ENCODE peak calls at places on chromosomes 12 and 14, in five cellular contexts. One of them, this sample, is unnamed.

GRCh38 chr14:102999227-102999895 is 58.0 kb downstream of the CDC42BPB start:
- DNase-seq in transverse colon: no peak
- DNase-seq in tibial artery: no peak
- DNase-seq in AG04450: no peak
- DNase-seq in SK-N-SH: no peak
- DNase-seq in this sample: no peak

GRCh38 chr12:6212086-6212485 is 11.9 kb downstream of the CD9 start:
- DNase-seq in transverse colon: no peak
- DNase-seq in tibial artery: no peak
- DNase-seq in AG04450: no peak
- DNase-seq in SK-N-SH: no peak
- DNase-seq in this sample: no peak

GRCh38 chr12:121490401-121491257 is 90.2 kb downstream of the KDM2B start:
- DNase-seq in transverse colon: no peak
- DNase-seq in tibial artery: no peak
- DNase-seq in AG04450: no peak
- DNase-seq in SK-N-SH: no peak
- DNase-seq in this sample: no peak

GRCh38 chr12:106767954-106768501 is 6.5 kb upstream of the RIC8B start:
- DNase-seq in transverse colon: no peak
- DNase-seq in tibial artery: no peak
- DNase-seq in AG04450: no peak
- DNase-seq in SK-N-SH: no peak
- DNase-seq in this sample: no peak

GRCh38 chr14:30974628-30975027 is 50.8 kb upstream of the AP4S1 start:
- DNase-seq in transverse colon: no peak
- DNase-seq in tibial artery: no peak
- DNase-seq in AG04450: no peak
- DNase-seq in SK-N-SH: no peak
- DNase-seq in this sample: no peak

GRCh38 chr14:104460920-104461651 is 118.5 kb upstream of the C14orf180 start:
- DNase-seq in transverse colon: no peak
- DNase-seq in tibial artery: no peak
- DNase-seq in AG04450: no peak
- DNase-seq in SK-N-SH: peak
- DNase-seq in this sample: no peak

GRCh38 chr14:104292084-104292970 is 153.9 kb downstream of the KIF26A start:
- DNase-seq in transverse colon: peak
- DNase-seq in tibial artery: no peak
- DNase-seq in AG04450: no peak
- DNase-seq in SK-N-SH: no peak
- DNase-seq in this sample: peak

GRCh38 chr14:60656755-60657608 is 7.7 kb upstream of the SIX1 start:
- DNase-seq in transverse colon: peak
- DNase-seq in tibial artery: no peak
- DNase-seq in AG04450: no peak
- DNase-seq in SK-N-SH: peak
- DNase-seq in this sample: no peak

GRCh38 chr12:52307836-52308806 is 13.1 kb downstream of the KRT83 start:
- DNase-seq in transverse colon: peak
- DNase-seq in tibial artery: peak
- DNase-seq in AG04450: no peak
- DNase-seq in SK-N-SH: peak
- DNase-seq in this sample: no peak

GRCh38 chr12:102960766-102961487 is 3.5 kb downstream of the ASCL1 start:
- DNase-seq in transverse colon: no peak
- DNase-seq in tibial artery: no peak
- DNase-seq in AG04450: no peak
- DNase-seq in SK-N-SH: no peak
- DNase-seq in this sample: no peak

GRCh38 chr12:13744566-13744965 is 236.8 kb downstream of the GRIN2B start:
- DNase-seq in transverse colon: no peak
- DNase-seq in tibial artery: no peak
- DNase-seq in AG04450: no peak
- DNase-seq in SK-N-SH: no peak
- DNase-seq in this sample: no peak

GRCh38 chr14:91332448-91333059 is 85.1 kb downstream of the CCDC88C start:
- DNase-seq in transverse colon: peak
- DNase-seq in tibial artery: no peak
- DNase-seq in AG04450: no peak
- DNase-seq in SK-N-SH: no peak
- DNase-seq in this sample: no peak

GRCh38 chr12:69966409-69966808 is 141.4 kb downstream of the MYRFL start:
- DNase-seq in transverse colon: peak
- DNase-seq in tibial artery: peak
- DNase-seq in AG04450: no peak
- DNase-seq in SK-N-SH: no peak
- DNase-seq in this sample: no peak

GRCh38 chr12:102799229-102799628 is 117.8 kb downstream of the PAH start:
- DNase-seq in transverse colon: no peak
- DNase-seq in tibial artery: no peak
- DNase-seq in AG04450: no peak
- DNase-seq in SK-N-SH: no peak
- DNase-seq in this sample: no peak

GRCh38 chr12:4824415-4824814 is 85.3 kb upstream of the KCNA1 start:
- DNase-seq in transverse colon: no peak
- DNase-seq in tibial artery: no peak
- DNase-seq in AG04450: no peak
- DNase-seq in SK-N-SH: no peak
- DNase-seq in this sample: no peak

GRCh38 chr14:98953544-98954346 is 318.3 kb downstream of the BCL11B start:
- DNase-seq in transverse colon: peak
- DNase-seq in tibial artery: peak
- DNase-seq in AG04450: no peak
- DNase-seq in SK-N-SH: no peak
- DNase-seq in this sample: peak

GRCh38 chr12:102300824-102301461 is 103.3 kb upstream of the PMCH start:
- DNase-seq in transverse colon: no peak
- DNase-seq in tibial artery: no peak
- DNase-seq in AG04450: no peak
- DNase-seq in SK-N-SH: peak
- DNase-seq in this sample: no peak

GRCh38 chr12:109777544-109777943 is 55.7 kb downstream of the TRPV4 start:
- DNase-seq in transverse colon: peak
- DNase-seq in tibial artery: no peak
- DNase-seq in AG04450: no peak
- DNase-seq in SK-N-SH: no peak
- DNase-seq in this sample: no peak

GRCh38 chr12:121702944-121703343 is 9.6 kb upstream of the TMEM120B start:
- DNase-seq in transverse colon: no peak
- DNase-seq in tibial artery: no peak
- DNase-seq in AG04450: no peak
- DNase-seq in SK-N-SH: no peak
- DNase-seq in this sample: no peak

GRCh38 chr12:57882575-57882974 is 36.0 kb upstream of the CTDSP2 start:
- DNase-seq in transverse colon: no peak
- DNase-seq in tibial artery: no peak
- DNase-seq in AG04450: no peak
- DNase-seq in SK-N-SH: no peak
- DNase-seq in this sample: no peak

GRCh38 chr14:105475269-105475915 is 771 bp downstream of the CRIP2 start:
- DNase-seq in transverse colon: no peak
- DNase-seq in tibial artery: peak
- DNase-seq in AG04450: no peak
- DNase-seq in SK-N-SH: no peak
- DNase-seq in this sample: no peak

GRCh38 chr12:78120866-78121590 is 290.3 kb downstream of the NAV3 start:
- DNase-seq in transverse colon: no peak
- DNase-seq in tibial artery: no peak
- DNase-seq in AG04450: no peak
- DNase-seq in SK-N-SH: peak
- DNase-seq in this sample: no peak

GRCh38 chr14:102914474-102915291 is 7.8 kb upstream of the AMN start:
- DNase-seq in transverse colon: no peak
- DNase-seq in tibial artery: no peak
- DNase-seq in AG04450: no peak
- DNase-seq in SK-N-SH: no peak
- DNase-seq in this sample: no peak

GRCh38 chr12:10701226-10701681 is 21.9 kb downstream of the YBX3 start:
- DNase-seq in transverse colon: no peak
- DNase-seq in tibial artery: no peak
- DNase-seq in AG04450: no peak
- DNase-seq in SK-N-SH: no peak
- DNase-seq in this sample: no peak

GRCh38 chr14:60349663-60350365 is 100.8 kb downstream of the PPM1A start:
- DNase-seq in transverse colon: peak
- DNase-seq in tibial artery: peak
- DNase-seq in AG04450: peak
- DNase-seq in SK-N-SH: peak
- DNase-seq in this sample: no peak

DNA sequence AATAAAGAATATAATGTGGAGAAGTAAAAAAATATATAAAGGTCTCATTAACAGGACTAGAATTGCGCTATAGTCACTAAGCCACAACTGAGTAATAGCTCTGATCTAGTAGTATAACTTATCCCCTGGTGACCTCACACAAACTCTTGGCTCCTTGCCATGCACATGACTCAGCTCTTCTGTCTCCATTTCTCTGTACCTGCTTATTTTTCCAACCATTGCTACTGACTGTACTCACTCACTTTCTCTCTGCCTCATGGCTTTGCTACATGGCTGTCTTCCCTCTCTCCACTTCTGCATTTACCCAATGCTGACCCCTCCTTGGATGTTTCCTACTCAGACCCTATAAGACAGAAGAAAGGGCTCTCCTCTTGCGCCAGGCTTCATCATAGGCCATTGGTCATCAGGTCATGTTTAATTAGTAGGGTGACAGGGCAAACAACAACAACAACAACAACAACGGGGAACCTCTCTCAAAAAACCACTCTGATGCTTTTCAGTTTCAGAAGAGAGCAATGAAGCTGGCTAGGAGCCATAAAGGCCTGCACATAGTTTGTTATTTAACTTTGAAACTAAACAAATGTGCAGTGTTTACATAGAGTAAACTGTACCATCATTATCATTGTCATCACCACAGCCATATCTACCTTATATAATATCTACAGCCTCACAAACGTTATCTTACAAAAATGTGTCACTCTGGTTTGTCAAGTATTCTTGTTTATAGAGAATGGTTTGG is 25.6 kb upstream of the KRAS start:
- DNase-seq in transverse colon: peak
- DNase-seq in tibial artery: no peak
- DNase-seq in AG04450: peak
- DNase-seq in SK-N-SH: peak
- DNase-seq in this sample: no peak
- TF ChIP-seq CTCF in transverse colon: no peak
- TF ChIP-seq CTCF in tibial artery: no peak
- TF ChIP-seq CTCF in AG04450: no peak
- TF ChIP-seq CTCF in SK-N-SH: no peak
- TF ChIP-seq CTCF in this sample: no peak

GRCh38 chr12:119672194-119672593 is 4.3 kb downstream of the PRKAB1 start:
- DNase-seq in transverse colon: no peak
- DNase-seq in tibial artery: no peak
- DNase-seq in AG04450: no peak
- DNase-seq in SK-N-SH: no peak
- DNase-seq in this sample: no peak
- TF ChIP-seq CTCF in transverse colon: no peak
- TF ChIP-seq CTCF in tibial artery: no peak
- TF ChIP-seq CTCF in AG04450: no peak
- TF ChIP-seq CTCF in SK-N-SH: no peak
- TF ChIP-seq CTCF in this sample: no peak

GRCh38 chr14:51653096-51653814 is 1.5 kb downstream of the FRMD6 start:
- DNase-seq in transverse colon: no peak
- DNase-seq in tibial artery: no peak
- DNase-seq in AG04450: no peak
- DNase-seq in SK-N-SH: no peak
- DNase-seq in this sample: no peak
- TF ChIP-seq CTCF in transverse colon: peak
- TF ChIP-seq CTCF in tibial artery: peak
- TF ChIP-seq CTCF in AG04450: peak
- TF ChIP-seq CTCF in SK-N-SH: peak
- TF ChIP-seq CTCF in this sample: no peak

GRCh38 chr12:56127888-56128668 is at the start of gene ESYT1:
- DNase-seq in transverse colon: peak
- DNase-seq in tibial artery: peak
- DNase-seq in AG04450: peak
- DNase-seq in SK-N-SH: peak
- DNase-seq in this sample: peak
- TF ChIP-seq CTCF in transverse colon: peak
- TF ChIP-seq CTCF in tibial artery: no peak
- TF ChIP-seq CTCF in AG04450: no peak
- TF ChIP-seq CTCF in SK-N-SH: no peak
- TF ChIP-seq CTCF in this sample: no peak

GRCh38 chr14:51398898-51399297 is 158.9 kb downstream of the TMX1 start:
- DNase-seq in transverse colon: no peak
- DNase-seq in tibial artery: no peak
- DNase-seq in AG04450: peak
- DNase-seq in SK-N-SH: no peak
- DNase-seq in this sample: no peak
- TF ChIP-seq CTCF in transverse colon: no peak
- TF ChIP-seq CTCF in tibial artery: no peak
- TF ChIP-seq CTCF in AG04450: peak
- TF ChIP-seq CTCF in SK-N-SH: peak
- TF ChIP-seq CTCF in this sample: no peak

GRCh38 chr14:100383727-100384158 is 60.6 kb downstream of the SLC25A47 start:
- DNase-seq in transverse colon: peak
- DNase-seq in tibial artery: peak
- DNase-seq in AG04450: no peak
- DNase-seq in SK-N-SH: peak
- DNase-seq in this sample: peak

GRCh38 chr14:100384277-100384676 is 61.1 kb downstream of the SLC25A47 start:
- DNase-seq in transverse colon: no peak
- DNase-seq in tibial artery: no peak
- DNase-seq in AG04450: no peak
- DNase-seq in SK-N-SH: no peak
- DNase-seq in this sample: no peak

GRCh38 chr14:100386846-100387245 is 63.7 kb downstream of the SLC25A47 start:
- DNase-seq in transverse colon: no peak
- DNase-seq in tibial artery: no peak
- DNase-seq in AG04450: no peak
- DNase-seq in SK-N-SH: no peak
- DNase-seq in this sample: no peak

GRCh38 chr14:100386121-100386520 is 63.0 kb downstream of the SLC25A47 start:
- DNase-seq in transverse colon: no peak
- DNase-seq in tibial artery: no peak
- DNase-seq in AG04450: no peak
- DNase-seq in SK-N-SH: no peak
- DNase-seq in this sample: no peak

GRCh38 chr14:100384819-100385813 is 62.0 kb downstream of the SLC25A47 start:
- DNase-seq in transverse colon: no peak
- DNase-seq in tibial artery: no peak
- DNase-seq in AG04450: no peak
- DNase-seq in SK-N-SH: peak
- DNase-seq in this sample: no peak
- TF ChIP-seq CTCF in transverse colon: peak
- TF ChIP-seq CTCF in tibial artery: peak
- TF ChIP-seq CTCF in AG04450: peak
- TF ChIP-seq CTCF in SK-N-SH: peak
- TF ChIP-seq CTCF in this sample: peak

GRCh38 chr14:26008290-26008689 is 589.5 kb downstream of the NOVA1 start:
- DNase-seq in transverse colon: no peak
- DNase-seq in tibial artery: no peak
- DNase-seq in AG04450: no peak
- DNase-seq in SK-N-SH: peak
- DNase-seq in this sample: no peak
- TF ChIP-seq CTCF in transverse colon: no peak
- TF ChIP-seq CTCF in tibial artery: no peak
- TF ChIP-seq CTCF in AG04450: no peak
- TF ChIP-seq CTCF in SK-N-SH: peak
- TF ChIP-seq CTCF in this sample: no peak